ENCODE peak calls at places on chromosome 9, in five cellular contexts. N is SK-N-SH, W is osteoblast, G is hepatocyte, T is GM23338. H is an unnamed sample.

GRCh38 chr9:70021026-70021571 is 22.5 kb upstream of the MAMDC2 start:
- DNase-seq in N (no peak), W (peak; percentile 76), G (no peak), T (no peak), H (no peak)

GRCh38 chr9:131804826-131805225 is 65.0 kb upstream of the RAPGEF1 start:
- DNase-seq in N (no peak), W (no peak), G (no peak), T (no peak), H (no peak)

GRCh38 chr9:110767559-110768063 is 99.0 kb downstream of the MUSK start:
- DNase-seq in N (no peak), W (no peak), G (no peak), T (no peak), H (no peak)

GRCh38 chr9:24801344-24801743 is 255.6 kb upstream of the IZUMO3 start:
- DNase-seq in N (no peak), W (no peak), G (no peak), T (no peak), H (no peak)

GRCh38 chr9:11915699-11916098 is 777.5 kb upstream of the TYRP1 start:
- DNase-seq in N (no peak), W (no peak), G (no peak), T (peak; percentile 80), H (no peak)

GRCh38 chr9:127187231-127187956 is 65.0 kb upstream of the ANGPTL2 start:
- DNase-seq in N (no peak), W (peak; percentile 98), G (peak; percentile 88), T (no peak), H (no peak)

GRCh38 chr9:130128251-130128650 is 44.0 kb upstream of the NCS1 start:
- DNase-seq in N (no peak), W (no peak), G (no peak), T (no peak), H (peak; percentile 88)

GRCh38 chr9:131530546-131530929 is 525 bp downstream of the UCK1 start:
- DNase-seq in N (peak; percentile 84), W (peak; percentile 97), G (peak; percentile 72), T (peak; percentile 52), H (peak; percentile 22)

GRCh38 chr9:2271426-2271825 is 256.3 kb downstream of the SMARCA2 start:
- DNase-seq in N (peak; percentile 27), W (peak; percentile 5), G (no peak), T (peak; percentile 78), H (peak; percentile 24)

GRCh38 chr9:35488566-35489312 is 1.2 kb upstream of the RUSC2 start:
- DNase-seq in N (no peak), W (no peak), G (no peak), T (peak; percentile 29), H (no peak)

GRCh38 chr9:34685591-34685990 is 5.5 kb downstream of the CCL19 start:
- DNase-seq in N (no peak), W (no peak), G (no peak), T (no peak), H (no peak)

GRCh38 chr9:128877852-128878251 is 3.9 kb downstream of the KYAT1 start:
- DNase-seq in N (no peak), W (no peak), G (no peak), T (no peak), H (no peak)

GRCh38 chr9:10387282-10387681 is 225.5 kb downstream of the PTPRD start:
- DNase-seq in N (no peak), W (no peak), G (no peak), T (no peak), H (no peak)

GRCh38 chr9:132424857-132425702 is 15.1 kb downstream of the CFAP77 start:
- DNase-seq in N (peak; percentile 61), W (no peak), G (no peak), T (peak; percentile 48), H (no peak)

GRCh38 chr9:36128331-36128730 is 8.2 kb upstream of the GLIPR2 start:
- DNase-seq in N (no peak), W (no peak), G (no peak), T (no peak), H (no peak)

GRCh38 chr9:74953235-74953741 is 576 bp upstream of the C9orf40 start:
- DNase-seq in N (no peak), W (no peak), G (no peak), T (no peak), H (no peak)

GRCh38 chr9:135282808-135283207 is 195.3 kb downstream of the OLFM1 start:
- DNase-seq in N (no peak), W (no peak), G (no peak), T (no peak), H (no peak)

GRCh38 chr9:77162366-77162765 is 15.0 kb upstream of the VPS13A start:
- DNase-seq in N (no peak), W (no peak), G (no peak), T (no peak), H (no peak)

GRCh38 chr9:105458404-105458803 is 10.6 kb downstream of the FSD1L start:
- DNase-seq in N (no peak), W (no peak), G (no peak), T (peak; percentile 18), H (no peak)

GRCh38 chr9:22084336-22085035 is 75.4 kb upstream of the CDKN2B start:
- DNase-seq in N (no peak), W (peak; percentile 63), G (peak; percentile 33), T (no peak), H (no peak)

GRCh38 chr9:8817335-8817734 is 1017.8 kb upstream of the DMAC1 start:
- DNase-seq in N (no peak), W (no peak), G (no peak), T (no peak), H (no peak)

GRCh38 chr9:132600326-132600984 is 18.0 kb downstream of the BARHL1 start:
- DNase-seq in N (no peak), W (peak; percentile 35), G (no peak), T (no peak), H (no peak)

GRCh38 chr9:128927731-128928411 is 7.1 kb downstream of the PHYHD1 start:
- DNase-seq in N (peak; percentile 85), W (peak; percentile 85), G (peak; percentile 75), T (peak; percentile 88), H (peak; percentile 40)

GRCh38 chr9:132651259-132651658 is 18.5 kb downstream of the DDX31 start:
- DNase-seq in N (peak; percentile 19), W (peak; percentile 66), G (peak; percentile 44), T (no peak), H (peak; percentile 10)

GRCh38 chr9:91421022-91421765 is 2.4 kb downstream of the NFIL3 start:
- DNase-seq in N (peak; percentile 87), W (peak; percentile 88), G (peak; percentile 78), T (peak; percentile 65), H (no peak)

GRCh38 chr9:73689091-73689870 is 537.6 kb downstream of the ANXA1 start:
- DNase-seq in N (no peak), W (no peak), G (no peak), T (no peak), H (no peak)

GRCh38 chr9:86328153-86328552 is 26.1 kb downstream of the TUT7 start:
- DNase-seq in N (no peak), W (no peak), G (no peak), T (peak; percentile 66), H (no peak)

DNA sequence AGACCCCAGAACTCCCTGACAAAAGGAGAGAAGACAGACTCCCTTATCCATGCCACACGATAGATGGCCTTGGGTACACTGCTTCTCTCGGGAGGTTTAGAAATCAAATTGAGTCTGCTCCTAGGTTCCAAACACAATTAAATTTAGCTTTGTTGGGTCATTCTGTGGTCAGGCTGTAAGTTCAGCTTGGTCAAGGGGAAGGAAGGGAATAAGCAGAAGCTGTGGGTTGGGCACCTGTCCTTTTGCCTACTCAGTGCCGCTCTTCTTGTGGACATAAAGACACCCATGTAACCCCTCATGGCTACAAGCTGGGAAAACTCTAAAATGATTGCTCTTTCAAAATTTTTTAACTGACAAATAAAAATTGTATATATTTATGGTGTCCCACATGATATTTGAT is 19.1 kb upstream of the AK3 start:
- DNase-seq in N (no peak), W (no peak), G (no peak), T (no peak), H (no peak)
- TF ChIP-seq CTCF in N (no peak), W (no peak), G (no peak), T (no peak), H (no peak)

DNA sequence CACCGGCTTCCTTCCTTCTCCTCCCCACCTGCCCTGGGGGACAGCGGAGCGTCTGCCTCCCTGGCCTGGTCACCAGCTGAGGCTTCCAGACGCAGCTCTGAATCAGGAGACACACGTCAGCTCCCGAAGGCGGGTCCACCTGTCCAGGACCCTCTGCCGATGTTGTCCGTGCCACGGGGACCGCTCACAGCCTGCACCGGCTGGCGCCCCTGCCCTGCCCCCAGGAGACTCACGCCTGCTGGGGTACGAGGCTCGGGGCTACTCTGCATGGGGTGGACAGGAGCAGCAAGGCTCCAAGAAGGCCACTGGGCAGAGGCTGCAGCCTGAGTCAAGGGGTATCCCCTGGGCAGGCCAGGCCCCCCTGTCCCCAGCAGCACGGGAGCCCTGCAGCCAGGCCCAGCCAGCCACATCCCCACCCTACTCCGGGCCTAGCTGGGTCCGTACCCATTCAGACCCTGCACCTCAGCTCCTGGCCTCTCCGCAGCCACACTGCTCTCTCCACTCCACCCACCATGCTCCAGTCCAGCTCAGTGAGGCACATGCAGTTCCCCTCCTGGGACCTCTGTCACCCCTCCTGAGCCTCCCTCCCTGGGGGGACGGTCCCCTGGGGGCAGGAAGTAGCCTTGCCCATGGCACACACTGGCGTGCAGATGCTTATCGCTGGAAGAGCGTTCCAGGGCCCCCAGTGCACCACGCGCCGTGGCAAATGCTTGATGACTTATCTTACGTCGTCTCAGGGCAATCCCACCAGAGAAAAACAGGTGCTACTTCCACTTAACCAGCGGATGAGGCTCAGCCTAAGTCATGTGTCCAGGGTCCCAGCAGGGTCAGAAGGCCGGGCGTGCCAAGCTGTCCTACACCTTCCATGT is 2.2 kb upstream of the CCDC187 start:
- DNase-seq in N (peak; percentile 61), W (no peak), G (no peak), T (no peak), H (peak; percentile 31)
- H3K4me2 ChIP-seq in N (no peak overlapping the region), W (no peak overlapping the region), G (no peak overlapping the region), T (no peak overlapping the region), H (no peak overlapping the region)

DNA sequence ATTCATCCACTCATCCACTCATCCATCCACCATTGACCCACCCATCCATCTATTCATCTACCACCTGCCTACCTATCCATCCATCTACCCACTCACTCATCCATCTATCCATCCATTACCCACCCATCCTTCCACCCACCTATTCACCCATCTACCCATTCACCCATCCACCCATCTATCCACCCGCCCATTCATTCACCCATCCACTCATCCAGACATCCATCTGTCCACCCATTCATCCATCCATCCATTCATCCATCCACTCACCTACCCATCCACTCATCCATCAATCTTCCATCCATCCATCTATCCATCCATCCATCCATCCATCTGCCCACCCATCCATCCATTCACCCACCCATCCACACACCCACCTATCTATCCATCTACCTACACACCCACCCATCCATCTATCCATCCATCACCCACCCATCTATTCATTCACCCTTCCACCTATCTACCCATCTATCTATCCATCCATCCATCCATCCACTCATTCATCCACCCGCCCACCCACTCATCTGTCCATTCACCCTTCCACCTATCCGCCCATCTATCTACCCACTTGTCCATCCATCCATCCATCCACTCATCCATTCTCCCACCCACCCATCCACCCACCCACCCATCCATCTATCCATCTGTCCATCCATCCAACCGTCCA is 23.2 kb downstream of the PSAT1 start:
- DNase-seq in N (no peak), W (no peak), G (no peak), T (no peak), H (no peak)
- H3K36me3 ChIP-seq in N (peaks cover 36% of the 10 kb centered on the region), W (peaks cover 29% of the 10 kb centered on the region), G (no peaks in the 10 kb centered on the region), T (peaks cover 68% of the 10 kb centered on the region), H (no peaks in the 10 kb centered on the region)

DNA sequence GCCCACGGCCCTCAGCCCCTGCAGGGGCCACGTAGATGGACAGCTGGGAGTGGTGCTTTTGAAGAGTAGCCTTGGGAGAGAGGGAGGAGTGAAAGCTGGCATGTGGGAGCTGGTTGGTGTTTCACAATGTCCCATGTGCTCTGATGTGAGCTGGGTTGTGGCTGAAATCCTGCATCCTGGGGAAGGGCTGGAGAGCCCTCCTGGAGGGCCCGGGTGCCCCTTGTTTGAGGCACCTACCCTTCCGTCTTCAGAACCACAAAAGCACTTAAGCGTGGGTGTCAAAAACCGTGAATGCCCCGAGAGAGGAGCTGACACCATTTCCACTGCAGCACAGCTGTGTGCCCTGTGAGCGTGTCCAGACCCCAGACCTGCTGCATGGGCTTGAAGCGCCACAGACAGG is 199.1 kb upstream of the ZNF618 start:
- DNase-seq in N (no peak), W (no peak), G (no peak), T (no peak), H (no peak)
- TF ChIP-seq CTCF in N (no peak), W (no peak), G (no peak), T (no peak), H (no peak)

H was measured in DND-41.